ENCODE peak calls at places on chromosomes 16 and 17, in five cellular contexts. Y is ovary, L is psoas muscle, E is uterus, C is fibroblast of lung. Q is an unnamed sample. For H3K27me3, the result is how much of the 10 kb centered on the place peaks cover.

GRCh38 chr16:84919267-84919666 is 92.1 kb downstream of the ZDHHC7 start:
- DNase-seq in C (peak), Y (no peak), E (no peak), L (peak), Q (no peak)

GRCh38 chr16:21338537-21339268 is 60.6 kb upstream of the CRYM start:
- DNase-seq in C (no peak), Y (no peak), L (no peak), E (no peak), Q (no peak)

GRCh38 chr16:75433732-75434413 is 570 bp upstream of the CFDP1 start:
- DNase-seq in E (peak), C (peak), L (no peak), Y (peak), Q (peak)

GRCh38 chr16:50547340-50547865 is 793 bp upstream of the NKD1 start:
- DNase-seq in E (peak), C (no peak), Y (peak), L (peak), Q (peak)

GRCh38 chr16:3830625-3831254 is 49.8 kb downstream of the CREBBP start:
- DNase-seq in L (no peak), Y (no peak), C (no peak), E (no peak), Q (no peak)

GRCh38 chr17:79298801-79299200 is 224.2 kb downstream of the ENGASE start:
- DNase-seq in E (no peak), L (no peak), Y (no peak), C (no peak), Q (no peak)

GRCh38 chr16:57988929-57989328 is 11.5 kb downstream of the ZNF319 start:
- DNase-seq in Y (no peak), C (no peak), L (peak), E (no peak), Q (peak)

GRCh38 chr17:76219670-76220383 is 20.5 kb downstream of the RNF157 start:
- DNase-seq in C (no peak), E (no peak), Y (no peak), L (no peak), Q (no peak)

GRCh38 chr16:74472010-74472409 is 50.7 kb upstream of the CLEC18B start:
- DNase-seq in Y (no peak), C (no peak), E (no peak), L (no peak), Q (no peak)

GRCh38 chr17:1047177-1047885 is 50.4 kb downstream of the TIMM22 start:
- DNase-seq in L (peak), Y (no peak), E (no peak), C (peak), Q (peak)

GRCh38 chr16:67917140-67917851 is 14.4 kb downstream of the CTRL start:
- DNase-seq in C (no peak), E (no peak), L (peak), Y (no peak), Q (peak)

GRCh38 chr16:67399218-67399733 is 6.0 kb upstream of the TPPP3 start:
- DNase-seq in L (peak), E (no peak), Y (peak), C (no peak), Q (peak)

GRCh38 chr16:75647138-75647491 is 350 bp downstream of the KARS1 start:
- DNase-seq in E (no peak), L (no peak), Y (no peak), C (no peak), Q (no peak)

GRCh38 chr17:14971054-14971453 is 294.1 kb downstream of the PMP22 start:
- DNase-seq in C (no peak), L (no peak), E (no peak), Y (no peak), Q (no peak)

GRCh38 chr17:79573196-79573929 is 37.5 kb downstream of the RBFOX3 start:
- DNase-seq in E (no peak), L (no peak), C (no peak), Y (no peak), Q (no peak)

GRCh38 chr17:58667934-58668597 is 23.8 kb downstream of the TEX14 start:
- DNase-seq in C (no peak), L (no peak), E (no peak), Y (no peak), Q (no peak)

GRCh38 chr16:46711106-46711769 is 21.8 kb downstream of the ORC6 start:
- DNase-seq in Y (no peak), E (no peak), C (no peak), L (peak), Q (peak)

GRCh38 chr16:1708768-1709180 is 2.8 kb downstream of the MAPK8IP3 start:
- DNase-seq in Y (no peak), C (peak), L (peak), E (no peak), Q (peak)

GRCh38 chr16:57257455-57258070 is 12.5 kb downstream of the ARL2BP start:
- DNase-seq in L (no peak), Y (no peak), C (no peak), E (no peak), Q (no peak)

GRCh38 chr16:27426423-27427408 is 24.7 kb downstream of the IL21R start:
- DNase-seq in L (no peak), Y (peak), E (no peak), C (peak), Q (peak)

GRCh38 chr17:55458287-55458900 is 36.8 kb upstream of the MMD start:
- DNase-seq in C (no peak), E (no peak), Y (no peak), L (no peak), Q (no peak)

GRCh38 chr17:44655983-44656700 is at the start of gene MEIOC:
- DNase-seq in C (no peak), Y (no peak), E (no peak), L (no peak), Q (no peak)

GRCh38 chr17:31448467-31449077 is 57.1 kb downstream of the RAB11FIP4 start:
- DNase-seq in Y (no peak), E (no peak), L (no peak), C (peak), Q (no peak)

GRCh38 chr17:20086416-20087074 is 77.4 kb downstream of the SPECC1 start:
- DNase-seq in E (no peak), Y (no peak), C (no peak), L (no peak), Q (no peak)
- TF ChIP-seq CTCF in E (no peak), Y (no peak), C (no peak), L (no peak), Q (no peak)

GRCh38 chr17:48598727-48599126 is 5.1 kb upstream of the HOXB5 start:
- DNase-seq in L (no peak), C (no peak), E (no peak), Y (no peak), Q (no peak)

GRCh38 chr17:48601184-48601527 is 3.6 kb downstream of the HOXB6 start:
- DNase-seq in L (no peak), E (no peak), Y (no peak), C (no peak), Q (no peak)

GRCh38 chr17:48597775-48598631 is 4.4 kb upstream of the HOXB5 start:
- DNase-seq in Y (no peak), E (peak), C (peak), L (peak), Q (no peak)

GRCh38 chr17:48600244-48601098 is 4.3 kb downstream of the HOXB6 start:
- DNase-seq in E (no peak), C (no peak), Y (no peak), L (no peak), Q (no peak)

DNA sequence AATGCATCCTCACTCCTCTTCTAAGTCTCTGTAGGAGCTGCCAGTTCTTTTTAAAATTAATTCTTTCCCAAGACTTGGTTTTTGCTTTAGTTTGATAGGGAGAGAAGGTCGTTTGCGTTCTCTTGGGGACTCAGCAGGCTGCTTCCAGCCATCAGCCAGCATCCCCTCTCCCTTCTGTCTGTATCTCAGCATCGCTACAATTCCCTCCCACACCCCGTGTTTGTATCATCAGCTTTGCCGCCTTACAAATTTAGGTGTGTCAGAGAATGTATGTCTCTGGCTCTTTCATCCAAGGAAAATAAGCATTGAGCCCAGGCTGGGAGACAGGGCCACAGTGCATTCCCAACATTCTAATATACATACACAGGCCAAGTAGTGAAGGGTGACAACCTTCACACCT is 5.4 kb downstream of the HOXB6 start:
- DNase-seq in L (no peak), C (no peak), Y (no peak), E (no peak), Q (no peak)
- H3K27me3 ChIP-seq in L (under half), C (under half), Y (under half), E (under half), Q (half or more)

GRCh38 chr17:38569701-38570512 is 35.8 kb downstream of the SRCIN1 start:
- DNase-seq in L (no peak), Y (no peak), E (no peak), C (no peak), Q (no peak)

GRCh38 chr17:38568845-38569510 is 36.8 kb downstream of the SRCIN1 start:
- DNase-seq in L (no peak), E (no peak), Y (no peak), C (no peak), Q (no peak)

GRCh38 chr17:38567350-38567749 is 38.4 kb downstream of the SRCIN1 start:
- DNase-seq in Y (no peak), L (no peak), E (no peak), C (no peak), Q (no peak)

GRCh38 chr17:38566666-38567031 is 39.1 kb downstream of the SRCIN1 start:
- DNase-seq in Y (no peak), C (no peak), E (no peak), L (no peak), Q (no peak)

GRCh38 chr17:38568274-38568673 is 37.5 kb downstream of the SRCIN1 start:
- DNase-seq in C (no peak), E (no peak), L (no peak), Y (no peak), Q (no peak)
- TF ChIP-seq CTCF in C (no peak), E (no peak), L (no peak), Y (no peak), Q (no peak)

GRCh38 chr17:8430966-8431365 is 4.7 kb upstream of the NDEL1 start:
- DNase-seq in L (peak), Y (peak), C (peak), E (peak), Q (peak)

GRCh38 chr17:8436169-8436932 is 667 bp downstream of the NDEL1 start:
- DNase-seq in L (peak), Y (no peak), C (peak), E (peak), Q (peak)

GRCh38 chr17:8438441-8438840 is 2.8 kb downstream of the NDEL1 start:
- DNase-seq in C (no peak), L (no peak), Y (no peak), E (no peak), Q (no peak)

GRCh38 chr17:8439681-8440080 is 4.0 kb downstream of the NDEL1 start:
- DNase-seq in Y (no peak), L (no peak), C (no peak), E (no peak), Q (no peak)

DNA sequence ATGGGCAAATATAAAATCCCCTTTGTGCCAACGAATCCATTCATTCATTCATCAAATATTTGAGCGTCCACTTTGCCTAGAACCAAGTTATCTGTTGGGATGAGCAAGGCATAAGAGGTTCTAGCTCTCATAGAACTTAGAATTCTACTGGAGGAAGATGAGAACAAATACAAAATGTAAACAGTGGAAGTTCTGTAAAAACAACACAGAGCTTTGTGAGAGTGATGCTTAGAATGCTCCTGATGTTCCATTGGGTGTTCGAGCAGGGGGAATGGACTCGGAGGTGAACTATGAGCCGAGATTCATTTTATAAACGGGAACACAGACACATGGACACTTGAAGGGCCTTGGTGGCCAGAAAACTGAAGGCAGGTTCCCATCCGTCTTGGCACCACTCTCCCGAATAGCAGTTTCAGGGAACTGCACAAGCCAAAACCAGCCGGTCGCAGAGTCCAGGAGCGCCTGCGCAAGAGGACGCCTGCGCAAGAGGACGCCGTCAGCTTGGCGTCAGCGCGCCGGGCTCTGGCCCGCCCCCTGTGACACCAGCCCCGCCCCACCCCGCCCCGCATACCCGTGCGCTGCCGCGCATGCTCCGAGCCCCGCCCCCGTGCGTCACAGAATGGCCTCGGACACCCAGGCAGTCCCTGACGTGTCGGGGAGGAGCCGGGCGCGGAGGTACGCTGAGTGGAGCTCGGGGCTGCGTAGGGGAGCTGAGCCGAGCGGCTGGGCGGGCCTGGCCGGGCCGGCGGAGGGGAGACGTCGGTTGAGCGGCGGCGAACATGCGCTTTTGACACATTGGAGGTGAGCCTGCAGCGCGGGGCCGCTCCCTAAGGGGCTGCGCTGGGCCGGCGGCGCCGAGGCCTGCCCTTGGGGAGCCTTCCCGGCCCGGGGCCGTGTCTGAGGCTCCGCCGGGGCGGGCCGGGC is at the start of gene NDEL1:
- DNase-seq in E (peak), Y (peak), L (peak), C (peak), Q (peak)
- H3K27me3 ChIP-seq in E (under half), Y (under half), L (under half), C (under half), Q (under half)

Q was measured in heart right ventricle.